ENCODE peak calls at places on chromosomes 5 and 9, in six cellular contexts. W, C, E, B, G and A are unnamed samples.

GRCh38 chr9:84271004-84271886 is 69.3 kb downstream of the SLC28A3 start:
- DNase-seq in G (no peak), C (peak), B (peak), E (peak), W (peak), A (peak)

GRCh38 chr5:139795074-139796001 is at the start of gene PSD2:
- DNase-seq in W (peak), B (peak), G (no peak), E (peak), C (no peak), A (no peak)

GRCh38 chr5:67014957-67015400 is 181.6 kb downstream of the CD180 start:
- DNase-seq in B (no peak), G (no peak), W (no peak), E (no peak), C (no peak), A (no peak)

GRCh38 chr5:174425964-174426290 is 298.5 kb upstream of the MSX2 start:
- DNase-seq in G (no peak), C (no peak), E (peak), W (no peak), B (no peak), A (no peak)

GRCh38 chr5:115888027-115888426 is 46.3 kb downstream of the AP3S1 start:
- DNase-seq in E (no peak), G (no peak), C (no peak), W (no peak), B (no peak), A (peak)

GRCh38 chr5:159660401-159660800 is 255.9 kb upstream of the ADRA1B start:
- DNase-seq in W (no peak), C (no peak), E (peak), B (no peak), G (no peak), A (no peak)

GRCh38 chr9:81266674-81267073 is 422.7 kb downstream of the TLE1 start:
- DNase-seq in G (no peak), W (no peak), C (peak), B (no peak), E (no peak), A (peak)

GRCh38 chr5:180807654-180808414 is 5.2 kb upstream of the MGAT1 start:
- DNase-seq in E (no peak), G (no peak), B (no peak), W (no peak), C (no peak), A (no peak)

GRCh38 chr9:135920973-135921585 is 13.7 kb upstream of the CAMSAP1 start:
- DNase-seq in W (no peak), B (no peak), E (no peak), C (no peak), G (no peak), A (no peak)

GRCh38 chr9:130490981-130491380 is 46.2 kb downstream of the ASS1 start:
- DNase-seq in G (no peak), C (no peak), B (no peak), E (no peak), W (no peak), A (no peak)
- H2BK15ac ChIP-seq in G (no peak), C (no peak), B (peak), E (no peak), W (peak), A (no peak)

GRCh38 chr5:136000147-136000546 is 28.6 kb upstream of the TGFBI start:
- DNase-seq in E (no peak), B (no peak), C (no peak), G (no peak), W (no peak), A (no peak)
- H2BK15ac ChIP-seq in E (no peak), B (no peak), C (no peak), G (no peak), W (no peak), A (peak)

DNA sequence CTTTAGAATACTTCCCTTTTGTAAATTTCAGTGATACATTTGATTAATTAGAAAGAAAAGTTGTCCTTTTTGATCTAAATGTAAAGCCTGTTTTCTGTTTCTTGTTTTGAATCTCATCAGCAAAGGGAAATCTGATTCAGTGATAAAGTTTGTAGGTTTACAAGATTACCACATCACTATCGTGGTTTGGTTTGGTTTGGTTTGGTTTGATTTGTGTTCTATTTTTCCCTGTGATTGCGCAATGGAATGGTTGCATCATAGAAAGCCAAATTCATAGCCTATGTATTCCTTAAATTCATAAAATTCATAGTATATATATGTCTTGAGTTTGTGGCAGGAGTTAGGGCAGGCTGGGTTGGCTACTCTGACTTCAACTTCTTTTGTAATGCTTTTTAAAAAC is 15.2 kb downstream of the SRFBP1 start:
- DNase-seq in B (no peak), C (peak), W (no peak), E (no peak), G (no peak), A (peak)
- H2BK15ac ChIP-seq in B (no peak), C (no peak), W (no peak), E (no peak), G (no peak), A (no peak)

DNA sequence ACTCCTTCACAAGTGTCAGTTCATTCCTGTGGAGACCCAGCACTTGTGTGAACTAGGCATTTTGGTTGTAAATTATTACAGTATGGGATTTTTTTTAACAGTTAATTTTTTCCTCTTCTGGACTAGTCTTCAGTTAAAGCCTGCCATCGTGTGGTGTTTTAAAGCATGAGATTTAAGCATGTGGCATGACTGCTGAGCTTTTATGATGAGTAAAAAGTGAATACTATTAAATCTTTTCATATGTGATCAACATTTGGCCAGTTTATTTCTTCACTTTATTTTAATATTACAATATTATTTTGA is 25.0 kb downstream of the LMNB1 start:
- DNase-seq in E (no peak), C (peak), B (no peak), G (no peak), W (no peak), A (peak)
- H2BK15ac ChIP-seq in E (no peak), C (no peak), B (no peak), G (no peak), W (no peak), A (no peak)

DNA sequence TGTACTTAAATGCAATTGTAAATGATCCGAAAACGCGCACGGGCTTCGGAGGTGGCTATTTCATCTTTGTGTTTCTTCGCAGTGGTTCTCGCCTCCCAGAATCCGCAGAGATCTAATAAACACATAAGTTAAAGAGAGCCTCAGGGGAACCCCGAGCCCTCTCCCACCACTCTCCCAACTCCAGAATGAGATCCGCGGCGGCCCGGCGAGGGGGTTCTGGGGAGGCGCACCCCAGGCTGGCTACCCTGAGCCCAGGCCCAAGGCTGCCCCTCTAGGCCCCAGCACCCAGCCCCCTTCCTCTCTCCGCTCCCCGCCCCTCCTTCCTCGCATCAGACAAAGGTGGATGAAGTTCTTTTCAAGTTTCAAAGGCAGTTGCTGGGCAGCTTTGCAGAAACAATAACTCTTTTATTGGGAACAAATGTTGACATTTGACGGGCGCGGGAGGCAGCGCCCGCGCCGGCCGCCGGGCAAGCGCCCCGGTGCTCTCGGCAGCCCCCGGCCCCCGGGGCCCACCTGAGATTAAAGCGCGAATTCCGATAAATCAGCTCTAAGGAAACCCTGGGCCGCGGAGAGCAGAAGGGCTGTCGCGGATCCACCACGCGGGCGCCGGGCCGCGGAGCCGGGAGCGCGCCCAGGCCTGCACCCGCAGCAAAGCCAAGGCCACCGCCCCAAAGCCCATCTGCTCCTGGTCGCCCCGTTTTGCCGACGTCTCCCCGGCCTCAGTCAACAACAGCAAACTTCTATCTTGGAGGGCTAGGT is 8.4 kb downstream of the IRX2 start:
- DNase-seq in E (no peak), C (no peak), B (peak), G (no peak), W (no peak), A (no peak)
- H2BK15ac ChIP-seq in E (no peak), C (no peak), B (no peak), G (no peak), W (no peak), A (no peak)

GRCh38 chr5:82277613-82277986 is 554 bp downstream of the RPS23 start:
- DNase-seq in C (no peak), W (no peak), B (no peak), G (no peak), E (peak), A (no peak)
- H2BK15ac ChIP-seq in C (no peak), W (no peak), B (no peak), G (no peak), E (no peak), A (no peak)

DNA sequence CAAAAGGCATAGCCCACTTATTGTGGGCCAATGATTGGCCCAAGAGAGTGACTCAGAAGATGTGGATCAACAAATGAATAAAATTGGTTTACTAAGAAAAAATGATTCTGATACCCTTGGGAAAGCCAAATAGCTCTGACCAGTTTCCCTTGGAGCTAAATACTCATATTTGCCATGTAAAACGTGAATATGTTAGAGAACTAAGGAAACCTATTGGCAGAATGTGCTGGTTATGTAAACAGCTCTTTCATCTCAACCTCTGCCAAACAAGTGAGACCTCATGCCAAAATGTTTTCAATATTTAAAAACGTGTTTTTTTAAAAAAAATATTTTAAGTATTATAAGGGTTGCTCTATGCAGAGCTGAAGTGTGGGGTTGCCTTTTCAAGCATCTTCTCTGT is 186.8 kb upstream of the TUT7 start:
- DNase-seq in B (no peak), E (no peak), G (no peak), W (no peak), C (no peak), A (no peak)
- H2BK15ac ChIP-seq in B (no peak), E (no peak), G (no peak), W (no peak), C (no peak), A (no peak)